ENCODE peak calls at places on chromosomes 16 and 17, in four cellular contexts. One of them, this sample, is unnamed.

GRCh38 chr16:82061861-82062525 is 26.9 kb downstream of the HSD17B2 start:
- DNase-seq in sigmoid colon: no peak
- DNase-seq in neural progenitor cell: peak; percentile 45
- DNase-seq in colonic mucosa: no peak
- DNase-seq in this sample: peak; percentile 52

GRCh38 chr17:4877089-4877488 is 22.2 kb upstream of the C17orf107 start:
- DNase-seq in neural progenitor cell: no peak
- DNase-seq in colonic mucosa: no peak
- DNase-seq in sigmoid colon: no peak
- DNase-seq in this sample: no peak

GRCh38 chr17:55845385-55845784 is 94.5 kb downstream of the PCTP start:
- DNase-seq in sigmoid colon: peak; percentile 82
- DNase-seq in colonic mucosa: peak; percentile 48
- DNase-seq in neural progenitor cell: peak; percentile 84
- DNase-seq in this sample: peak; percentile 1

GRCh38 chr16:64206877-64207276 is 915.0 kb downstream of the CDH11 start:
- DNase-seq in neural progenitor cell: peak; percentile 21
- DNase-seq in colonic mucosa: no peak
- DNase-seq in sigmoid colon: no peak
- DNase-seq in this sample: no peak

GRCh38 chr16:59121411-59121810 is 387.3 kb upstream of the GOT2 start:
- DNase-seq in sigmoid colon: no peak
- DNase-seq in colonic mucosa: no peak
- DNase-seq in neural progenitor cell: no peak
- DNase-seq in this sample: no peak

GRCh38 chr16:24983521-24983920 is 31.6 kb downstream of the ARHGAP17 start:
- DNase-seq in sigmoid colon: no peak
- DNase-seq in neural progenitor cell: no peak
- DNase-seq in colonic mucosa: no peak
- DNase-seq in this sample: no peak

GRCh38 chr17:21161498-21162393 is 35.0 kb downstream of the DHRS7B start:
- DNase-seq in neural progenitor cell: no peak
- DNase-seq in colonic mucosa: no peak
- DNase-seq in sigmoid colon: no peak
- DNase-seq in this sample: no peak

GRCh38 chr17:32912218-32912897 is 15.6 kb upstream of the TMEM98 start:
- DNase-seq in colonic mucosa: peak; percentile 92
- DNase-seq in neural progenitor cell: peak; percentile 39
- DNase-seq in sigmoid colon: peak; percentile 83
- DNase-seq in this sample: peak; percentile 91

GRCh38 chr17:58574025-58574424 is 59.6 kb upstream of the MTMR4 start:
- DNase-seq in neural progenitor cell: no peak
- DNase-seq in sigmoid colon: no peak
- DNase-seq in colonic mucosa: no peak
- DNase-seq in this sample: no peak

GRCh38 chr17:45135978-45136791 is 698 bp downstream of the ACBD4 start:
- DNase-seq in colonic mucosa: no peak
- DNase-seq in neural progenitor cell: no peak
- DNase-seq in sigmoid colon: no peak
- DNase-seq in this sample: peak; percentile 26

GRCh38 chr16:58582133-58582532 is 47.5 kb downstream of the CNOT1 start:
- DNase-seq in sigmoid colon: no peak
- DNase-seq in neural progenitor cell: no peak
- DNase-seq in colonic mucosa: no peak
- DNase-seq in this sample: no peak

GRCh38 chr16:2149630-2150417 is 1.4 kb downstream of the RAB26 start:
- DNase-seq in colonic mucosa: no peak
- DNase-seq in sigmoid colon: no peak
- DNase-seq in neural progenitor cell: peak; percentile 38
- DNase-seq in this sample: no peak

GRCh38 chr17:66281671-66282369 is 20.6 kb upstream of the PRKCA start:
- DNase-seq in colonic mucosa: no peak
- DNase-seq in neural progenitor cell: no peak
- DNase-seq in sigmoid colon: no peak
- DNase-seq in this sample: no peak

GRCh38 chr17:8173056-8173870 is 2.9 kb downstream of the TMEM107 start:
- DNase-seq in neural progenitor cell: peak; percentile 90
- DNase-seq in sigmoid colon: peak; percentile 93
- DNase-seq in colonic mucosa: peak; percentile 85
- DNase-seq in this sample: peak; percentile 97

GRCh38 chr16:14307623-14308356 is 236.7 kb downstream of the MRTFB start:
- DNase-seq in colonic mucosa: no peak
- DNase-seq in sigmoid colon: no peak
- DNase-seq in neural progenitor cell: no peak
- DNase-seq in this sample: no peak

GRCh38 chr16:64090327-64090726 is 1031.5 kb downstream of the CDH11 start:
- DNase-seq in colonic mucosa: no peak
- DNase-seq in sigmoid colon: no peak
- DNase-seq in neural progenitor cell: no peak
- DNase-seq in this sample: no peak

GRCh38 chr17:1365445-1366039 is 34.5 kb downstream of the YWHAE start:
- DNase-seq in sigmoid colon: peak; percentile 86
- DNase-seq in neural progenitor cell: peak; percentile 84
- DNase-seq in colonic mucosa: peak; percentile 70
- DNase-seq in this sample: peak; percentile 84

GRCh38 chr17:57531648-57532486 is 213.2 kb downstream of the CCDC182 start:
- DNase-seq in neural progenitor cell: no peak
- DNase-seq in colonic mucosa: peak; percentile 48
- DNase-seq in sigmoid colon: no peak
- DNase-seq in this sample: peak; percentile 49

GRCh38 chr17:44906010-44906646 is 6.9 kb upstream of the EFTUD2 start:
- DNase-seq in colonic mucosa: no peak
- DNase-seq in sigmoid colon: no peak
- DNase-seq in neural progenitor cell: no peak
- DNase-seq in this sample: no peak

GRCh38 chr17:60959696-60960095 is 282.0 kb downstream of the BCAS3 start:
- DNase-seq in sigmoid colon: no peak
- DNase-seq in neural progenitor cell: no peak
- DNase-seq in colonic mucosa: no peak
- DNase-seq in this sample: no peak

GRCh38 chr17:46964315-46965265 is 14.5 kb downstream of the RPRML start:
- DNase-seq in sigmoid colon: peak; percentile 9
- DNase-seq in neural progenitor cell: peak; percentile 73
- DNase-seq in colonic mucosa: no peak
- DNase-seq in this sample: no peak

GRCh38 chr16:58127033-58127556 is 2.1 kb downstream of the CFAP20 start:
- DNase-seq in neural progenitor cell: peak; percentile 26
- DNase-seq in sigmoid colon: no peak
- DNase-seq in colonic mucosa: no peak
- DNase-seq in this sample: peak; percentile 42

GRCh38 chr17:67359960-67360817 is 6.2 kb downstream of the PSMD12 start:
- DNase-seq in neural progenitor cell: peak; percentile 35
- DNase-seq in sigmoid colon: no peak
- DNase-seq in colonic mucosa: no peak
- DNase-seq in this sample: no peak

GRCh38 chr16:10641953-10642949 is 52.5 kb downstream of the TEKT5 start:
- DNase-seq in neural progenitor cell: peak; percentile 82
- DNase-seq in sigmoid colon: no peak
- DNase-seq in colonic mucosa: no peak
- DNase-seq in this sample: no peak

GRCh38 chr16:81521141-81521626 is 76.6 kb downstream of the CMIP start:
- DNase-seq in neural progenitor cell: no peak
- DNase-seq in sigmoid colon: no peak
- DNase-seq in colonic mucosa: no peak
- DNase-seq in this sample: peak; percentile 63

GRCh38 chr16:2911580-2912329 is at the start of gene FLYWCH1:
- DNase-seq in colonic mucosa: peak; percentile 99
- DNase-seq in sigmoid colon: peak; percentile 99
- DNase-seq in neural progenitor cell: peak; percentile 100
- DNase-seq in this sample: peak; percentile 98

GRCh38 chr17:58301504-58302150 is 20.9 kb upstream of the MPO start:
- DNase-seq in neural progenitor cell: no peak
- DNase-seq in sigmoid colon: peak; percentile 56
- DNase-seq in colonic mucosa: peak; percentile 15
- DNase-seq in this sample: no peak

GRCh38 chr17:14886200-14886739 is 378.9 kb downstream of the PMP22 start:
- DNase-seq in sigmoid colon: no peak
- DNase-seq in colonic mucosa: no peak
- DNase-seq in neural progenitor cell: peak; percentile 28
- DNase-seq in this sample: no peak
- H3K9me3 ChIP-seq in sigmoid colon: no peaks in the 10 kb centered on the region
- H3K9me3 ChIP-seq in colonic mucosa: no peaks in the 10 kb centered on the region
- H3K9me3 ChIP-seq in neural progenitor cell: peaks cover 12% of the 10 kb centered on the region
- H3K9me3 ChIP-seq in this sample: no peaks in the 10 kb centered on the region

GRCh38 chr17:49487202-49487601 is 7.9 kb upstream of the NGFR start:
- DNase-seq in colonic mucosa: no peak
- DNase-seq in neural progenitor cell: no peak
- DNase-seq in sigmoid colon: no peak
- DNase-seq in this sample: no peak
- H3K9me3 ChIP-seq in colonic mucosa: no peaks in the 10 kb centered on the region
- H3K9me3 ChIP-seq in neural progenitor cell: no peaks in the 10 kb centered on the region
- H3K9me3 ChIP-seq in sigmoid colon: no peaks in the 10 kb centered on the region
- H3K9me3 ChIP-seq in this sample: no peaks in the 10 kb centered on the region

DNA sequence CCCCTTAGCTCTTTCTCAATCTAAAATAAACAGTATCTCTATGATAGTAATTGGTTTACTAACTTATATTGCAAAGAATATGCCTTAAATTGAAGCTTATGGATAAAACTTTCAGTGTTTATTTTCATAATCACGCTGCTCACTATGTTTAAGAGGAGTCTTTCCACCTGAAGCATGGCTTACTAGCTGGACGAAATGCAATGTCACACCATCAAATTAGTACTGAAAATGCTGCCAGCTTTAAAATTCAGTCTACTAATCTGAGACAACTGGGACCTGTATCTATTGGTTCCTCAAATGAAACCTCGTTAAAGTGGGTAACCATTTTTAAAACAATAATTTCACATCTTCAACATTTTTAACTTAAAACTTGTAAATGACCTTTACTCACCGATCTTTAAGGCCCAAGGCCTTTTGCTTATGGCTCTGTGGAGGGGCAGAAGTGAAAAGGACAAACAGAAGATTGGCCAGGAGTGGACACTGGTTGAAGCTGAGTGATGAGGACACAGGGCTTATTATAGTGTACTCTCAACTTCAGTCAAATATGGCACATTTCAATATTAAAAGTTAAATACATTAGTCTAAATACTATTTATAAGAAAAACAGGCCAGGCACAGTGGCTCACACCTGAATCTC is 212.8 kb upstream of the WSB1 start:
- DNase-seq in sigmoid colon: no peak
- DNase-seq in neural progenitor cell: no peak
- DNase-seq in colonic mucosa: no peak
- DNase-seq in this sample: no peak
- H3K9me3 ChIP-seq in sigmoid colon: no peaks in the 10 kb centered on the region
- H3K9me3 ChIP-seq in neural progenitor cell: peaks cover 34% of the 10 kb centered on the region
- H3K9me3 ChIP-seq in colonic mucosa: no peaks in the 10 kb centered on the region
- H3K9me3 ChIP-seq in this sample: no peaks in the 10 kb centered on the region

DNA sequence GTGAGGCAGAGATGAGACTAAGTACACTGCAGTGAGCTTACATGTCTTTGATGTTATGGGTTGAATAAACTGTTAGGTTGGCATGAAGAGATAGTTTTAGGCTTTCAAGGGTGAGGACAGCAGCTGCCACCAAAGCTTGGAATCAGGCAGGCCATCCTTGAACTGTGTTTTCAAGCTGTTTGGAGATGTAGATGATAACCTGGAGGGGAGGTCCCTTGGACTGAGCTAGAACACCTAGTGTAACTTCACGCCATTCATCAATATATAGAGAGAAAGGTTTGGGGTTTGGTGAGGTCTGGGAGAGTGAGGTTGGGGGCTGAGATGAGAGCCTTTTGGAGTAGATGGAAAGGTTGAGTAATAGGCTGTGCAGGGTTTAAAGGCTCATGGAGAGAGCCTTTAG is 2447.0 kb downstream of the TP53TG3F start:
- DNase-seq in colonic mucosa: no peak
- DNase-seq in sigmoid colon: no peak
- DNase-seq in neural progenitor cell: no peak
- DNase-seq in this sample: no peak
- H3K9me3 ChIP-seq in colonic mucosa: no peaks in the 10 kb centered on the region
- H3K9me3 ChIP-seq in sigmoid colon: no peaks in the 10 kb centered on the region
- H3K9me3 ChIP-seq in neural progenitor cell: peaks cover 14% of the 10 kb centered on the region
- H3K9me3 ChIP-seq in this sample: no peaks in the 10 kb centered on the region

This sample was measured in small intestine.